ENCODE peak calls at places on chromosomes 7 and 10, in ten cellular contexts. B, I, L, T, X, F, P, M, V and W are unnamed samples.

GRCh38 chr7:16951483-16952080 is 69.8 kb upstream of the AGR3 start:
- DNase-seq in B (no peak), I (peak; percentile 38), L (no peak), T (no peak), X (no peak), F (no peak), P (no peak), M (no peak), V (no peak), W (no peak)

GRCh38 chr10:78727728-78728127 is 341.0 kb upstream of the ZMIZ1 start:
- DNase-seq in B (no peak), I (no peak), L (peak; percentile 74), T (no peak), X (no peak), F (no peak), P (no peak), M (no peak), V (no peak), W (no peak)

GRCh38 chr10:35739998-35740397 is 97.9 kb upstream of the FZD8 start:
- DNase-seq in B (peak; percentile 67), I (no peak), L (no peak), T (no peak), X (no peak), F (no peak), P (no peak), M (peak; percentile 82), V (no peak), W (no peak)

GRCh38 chr10:79111846-79112614 is 43.3 kb downstream of the ZMIZ1 start:
- DNase-seq in B (no peak), I (no peak), L (peak; percentile 49), T (no peak), X (no peak), F (no peak), P (no peak), M (no peak), V (no peak), W (no peak)

GRCh38 chr10:124719213-124719851 is 24.8 kb downstream of the FAM53B start:
- DNase-seq in B (peak; percentile 54), I (peak; percentile 83), L (no peak), T (peak; percentile 87), X (no peak), F (no peak), P (peak; percentile 82), M (peak; percentile 52), V (peak; percentile 44), W (peak; percentile 81)

GRCh38 chr10:26962835-26963234 is 102.1 kb upstream of the ABI1 start:
- DNase-seq in B (no peak), I (no peak), L (no peak), T (no peak), X (no peak), F (no peak), P (no peak), M (no peak), V (no peak), W (no peak)

GRCh38 chr10:31677198-31678138 is 251.2 kb downstream of the ARHGAP12 start:
- DNase-seq in B (no peak), I (no peak), L (no peak), T (no peak), X (peak; percentile 83), F (no peak), P (no peak), M (peak; percentile 14), V (no peak), W (no peak)

GRCh38 chr10:129656642-129657041 is 189.6 kb downstream of the MGMT start:
- DNase-seq in B (no peak), I (no peak), L (no peak), T (no peak), X (no peak), F (no peak), P (no peak), M (no peak), V (no peak), W (no peak)

GRCh38 chr7:143048827-143049226 is 3.3 kb upstream of the OR6V1 start:
- DNase-seq in B (no peak), I (peak; percentile 48), L (no peak), T (no peak), X (no peak), F (no peak), P (no peak), M (no peak), V (no peak), W (no peak)

DNA sequence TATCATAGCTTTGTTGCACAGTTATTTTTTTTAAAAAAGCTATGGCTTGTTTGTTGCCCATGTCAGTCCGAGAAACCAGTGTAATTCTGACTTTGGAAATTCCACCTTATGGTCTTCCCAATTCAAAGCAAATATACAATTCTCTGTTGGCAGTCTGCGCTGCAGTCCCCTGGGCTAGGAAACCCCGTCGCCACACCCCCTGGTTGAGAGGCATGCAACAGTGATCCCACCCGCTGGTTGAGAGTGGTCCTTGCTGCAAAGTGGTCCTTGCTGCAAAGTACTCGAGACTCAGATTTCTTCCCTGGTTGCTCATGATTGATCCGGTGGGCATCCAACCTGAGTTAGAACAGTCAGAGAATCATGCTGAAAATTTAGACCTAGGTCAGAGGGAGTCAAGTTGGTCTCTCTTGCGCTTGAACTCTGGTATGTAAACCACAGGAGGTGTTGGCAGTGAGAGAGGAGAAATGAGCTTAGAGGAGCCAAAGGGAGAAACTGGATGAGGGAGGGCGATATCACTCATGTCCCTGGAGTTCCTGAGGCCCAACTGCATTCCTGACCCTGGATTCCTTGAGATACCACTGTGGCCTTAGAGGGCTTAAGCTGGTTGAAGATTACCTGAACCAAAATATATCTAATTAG is 45.0 kb upstream of the STK17A start:
- DNase-seq in B (no peak), I (peak; percentile 25), L (peak; percentile 59), T (no peak), X (no peak), F (no peak), P (no peak), M (peak; percentile 73), V (no peak), W (no peak)
- TF ChIP-seq CTCF in B (no peak), I (no peak), L (no peak), T (no peak), X (no peak), F (no peak), P (no peak), M (no peak), V (no peak), W (no peak)

GRCh38 chr10:86291616-86292340 is 74.8 kb downstream of the GRID1 start:
- DNase-seq in B (no peak), I (no peak), L (peak; percentile 24), T (peak; percentile 15), X (peak; percentile 68), F (no peak), P (peak; percentile 47), M (no peak), V (no peak), W (no peak)
- TF ChIP-seq CTCF in B (no peak), I (no peak), L (no peak), T (no peak), X (peak; percentile 50), F (peak; percentile 31), P (no peak), M (no peak), V (no peak), W (no peak)

GRCh38 chr7:80255656-80256055 is 121.0 kb downstream of the GNAI1 start:
- DNase-seq in B (no peak), I (peak; percentile 5), L (no peak), T (no peak), X (no peak), F (no peak), P (no peak), M (no peak), V (no peak), W (no peak)

GRCh38 chr7:80249619-80250305 is 115.1 kb downstream of the GNAI1 start:
- DNase-seq in B (no peak), I (no peak), L (no peak), T (no peak), X (no peak), F (no peak), P (no peak), M (peak; percentile 35), V (no peak), W (peak; percentile 38)

GRCh38 chr7:80249184-80249583 is 114.6 kb downstream of the GNAI1 start:
- DNase-seq in B (no peak), I (no peak), L (no peak), T (no peak), X (no peak), F (no peak), P (no peak), M (no peak), V (no peak), W (no peak)

GRCh38 chr7:80253653-80254052 is 119.0 kb downstream of the GNAI1 start:
- DNase-seq in B (no peak), I (peak; percentile 23), L (no peak), T (no peak), X (no peak), F (no peak), P (no peak), M (peak; percentile 53), V (no peak), W (no peak)

DNA sequence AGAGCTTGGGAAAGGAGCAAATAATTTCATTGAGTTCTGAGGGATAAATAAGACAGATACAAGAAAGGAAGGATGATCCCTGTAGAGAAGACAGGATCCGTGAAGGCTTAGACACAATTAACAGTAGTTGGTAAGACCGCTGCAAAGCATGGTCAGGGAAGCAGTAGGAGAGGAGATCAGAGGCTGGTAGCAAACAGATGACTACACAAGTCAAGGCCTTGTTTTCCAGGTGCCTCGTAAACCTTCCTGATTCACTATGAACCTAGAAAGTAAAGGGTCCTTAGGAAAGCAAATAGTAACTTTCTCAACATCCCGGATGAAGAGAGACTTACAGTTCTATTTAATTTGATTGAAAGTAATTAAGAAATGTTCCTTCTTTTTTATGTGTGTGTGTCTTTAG is 118.6 kb downstream of the GNAI1 start:
- DNase-seq in B (no peak), I (no peak), L (no peak), T (no peak), X (no peak), F (no peak), P (no peak), M (no peak), V (no peak), W (no peak)
- TF ChIP-seq CTCF in B (no peak), I (no peak), L (no peak), T (no peak), X (no peak), F (no peak), P (no peak), M (no peak), V (no peak), W (no peak)

GRCh38 chr10:128539784-128540759 is 413.8 kb upstream of the MKI67 start:
- DNase-seq in B (no peak), I (no peak), L (no peak), T (no peak), X (peak; percentile 38), F (no peak), P (no peak), M (no peak), V (no peak), W (no peak)

GRCh38 chr10:128543186-128543585 is 417.0 kb upstream of the MKI67 start:
- DNase-seq in B (no peak), I (no peak), L (no peak), T (no peak), X (no peak), F (no peak), P (no peak), M (no peak), V (no peak), W (no peak)

GRCh38 chr10:128542659-128543058 is 416.4 kb upstream of the MKI67 start:
- DNase-seq in B (no peak), I (no peak), L (peak; percentile 73), T (no peak), X (no peak), F (no peak), P (no peak), M (no peak), V (no peak), W (no peak)

GRCh38 chr10:128537888-128538287 is 411.7 kb upstream of the MKI67 start:
- DNase-seq in B (no peak), I (no peak), L (no peak), T (no peak), X (no peak), F (no peak), P (no peak), M (no peak), V (no peak), W (no peak)

GRCh38 chr10:128540806-128541739 is 414.9 kb upstream of the MKI67 start:
- DNase-seq in B (no peak), I (no peak), L (peak; percentile 50), T (peak; percentile 65), X (peak; percentile 92), F (no peak), P (no peak), M (no peak), V (no peak), W (no peak)
- TF ChIP-seq CTCF in B (no peak), I (no peak), L (peak; percentile 9), T (no peak), X (peak; percentile 50), F (peak; percentile 45), P (no peak), M (no peak), V (no peak), W (no peak)